ENCODE peak calls at places on chromosomes 5 and 9, in nine cellular contexts. D is heart left ventricle; U is psoas muscle; F is C1 segment of cervical spinal cord; G is activated CD4-positive, alpha-beta T cell treated with anti-CD3 and anti-CD28 coated beads, Interleukin-2, amount 50 U/mL, for 1 hour; Z is stimulated activated CD8-positive, alpha-beta memory T cell treated with anti-CD3 and anti-CD28 coated beads, Interleukin-15, amount 100 ng/mL, for 24 hours; Q is Kasumi-1; W is hippocampal formation; N is cardiac septum. I is an unnamed sample.

GRCh38 chr9:108704156-108704852 is 151.5 kb downstream of the ACTL7B start:
- DNase-seq in W (no peak), F (no peak), Q (no peak), Z (no peak), D (no peak), U (no peak), N (no peak), G (no peak), I (no peak)

GRCh38 chr9:121584421-121584820 is 67.0 kb upstream of the DAB2IP start:
- DNase-seq in F (no peak), Q (no peak), D (no peak), N (no peak), U (no peak), Z (no peak), W (no peak), G (no peak), I (no peak)

GRCh38 chr9:109467936-109468335 is 30.2 kb downstream of the PTPN3 start:
- DNase-seq in F (no peak), G (no peak), D (no peak), U (no peak), Q (peak), Z (no peak), W (no peak), N (no peak), I (no peak)

GRCh38 chr9:77423841-77424240 is 224.3 kb downstream of the GNA14 start:
- DNase-seq in W (no peak), Q (no peak), G (no peak), F (no peak), Z (no peak), N (no peak), D (no peak), U (no peak), I (no peak)

GRCh38 chr9:130114741-130115140 is 57.5 kb upstream of the NCS1 start:
- DNase-seq in N (no peak), F (no peak), W (no peak), U (no peak), G (no peak), Z (no peak), D (no peak), Q (no peak), I (no peak)

GRCh38 chr5:141692919-141693848 is 11.2 kb upstream of the ARAP3 start:
- DNase-seq in W (peak), Q (no peak), Z (no peak), D (no peak), F (no peak), U (no peak), G (peak), N (no peak), I (peak)

GRCh38 chr5:96919754-96920197 is 16.1 kb upstream of the LNPEP start:
- DNase-seq in U (no peak), D (no peak), Q (no peak), N (no peak), Z (no peak), G (no peak), W (no peak), F (no peak), I (no peak)

GRCh38 chr5:114435885-114436299 is 74.0 kb downstream of the KCNN2 start:
- DNase-seq in Z (no peak), N (no peak), G (no peak), U (no peak), D (no peak), W (no peak), F (no peak), Q (no peak), I (no peak)

GRCh38 chr9:115913666-115914065 is 239.9 kb upstream of the PAPPA start:
- DNase-seq in N (no peak), Z (no peak), W (no peak), F (no peak), U (no peak), G (no peak), D (no peak), Q (no peak), I (no peak)

GRCh38 chr9:94623253-94623652 is 16.1 kb downstream of the FBP1 start:
- DNase-seq in G (no peak), Z (no peak), Q (peak), D (no peak), N (no peak), U (no peak), W (no peak), F (no peak), I (no peak)

GRCh38 chr5:135481908-135482307 is 29.8 kb upstream of the TIFAB start:
- DNase-seq in Q (no peak), F (no peak), W (no peak), G (no peak), Z (no peak), U (no peak), N (peak), D (no peak), I (no peak)